ENCODE peak calls at places on chromosomes 11 and 22, in ten cellular contexts. E, Y, B, F, L, O, C, M, I and X are unnamed samples.

GRCh38 chr22:26259510-26259909 is 90.2 kb downstream of the SEZ6L start:
- DNase-seq in E (no peak), L (peak), M (no peak), I (peak), B (peak), F (no peak), C (no peak), O (peak), Y (no peak), X (peak)

GRCh38 chr22:30705710-30706651 is 11.3 kb downstream of the OSBP2 start:
- DNase-seq in F (no peak), M (no peak), E (no peak), B (no peak), Y (peak), L (peak), I (no peak), C (no peak), O (no peak), X (peak)

GRCh38 chr11:31246451-31247165 is 122.9 kb downstream of the DCDC1 start:
- DNase-seq in B (no peak), O (no peak), F (no peak), C (no peak), Y (no peak), M (no peak), L (peak), E (peak), I (no peak), X (peak)

GRCh38 chr11:74719011-74719410 is 12.2 kb downstream of the CHRDL2 start:
- DNase-seq in M (no peak), Y (no peak), E (no peak), F (no peak), C (no peak), O (no peak), L (no peak), I (no peak), B (no peak), X (no peak)

GRCh38 chr11:32137263-32137662 is 46.4 kb downstream of the RCN1 start:
- DNase-seq in O (peak), B (no peak), M (no peak), L (peak), E (no peak), Y (peak), I (no peak), F (no peak), C (no peak), X (peak)

GRCh38 chr22:50276143-50276542 is 6.0 kb upstream of the MAPK11 start:
- DNase-seq in C (peak), Y (no peak), B (no peak), M (peak), O (no peak), E (no peak), L (peak), I (no peak), F (peak), X (no peak)

GRCh38 chr11:14417186-14417585 is 58.2 kb upstream of the RRAS2 start:
- DNase-seq in F (no peak), C (no peak), O (no peak), B (no peak), I (no peak), M (no peak), Y (no peak), L (peak), E (no peak), X (no peak)

GRCh38 chr11:118921121-118921928 is 4.4 kb downstream of the BCL9L start:
- DNase-seq in B (no peak), I (no peak), M (peak), C (peak), E (peak), Y (no peak), O (peak), L (peak), F (no peak), X (peak)

GRCh38 chr11:76832365-76832764 is 28.4 kb upstream of the ACER3 start:
- DNase-seq in F (no peak), M (no peak), B (no peak), O (no peak), L (no peak), I (no peak), E (no peak), Y (no peak), C (no peak), X (no peak)

GRCh38 chr11:76233936-76234703 is 27.8 kb upstream of the WNT11 start:
- DNase-seq in L (peak), O (no peak), Y (no peak), I (peak), F (no peak), B (peak), C (peak), E (peak), M (peak), X (peak)

GRCh38 chr22:26894766-26895485 is 237.5 kb downstream of the MIAT start:
- DNase-seq in F (no peak), L (peak), Y (peak), E (no peak), C (no peak), O (peak), B (peak), M (no peak), I (no peak), X (peak)

GRCh38 chr11:85295872-85296271 is 331.3 kb downstream of the DLG2 start:
- DNase-seq in F (no peak), B (no peak), O (no peak), L (no peak), Y (no peak), M (no peak), C (no peak), I (no peak), E (no peak), X (no peak)
- TF ChIP-seq CTCF in F (no peak), B (no peak), O (no peak), L (no peak), Y (no peak), M (no peak), C (no peak), I (no peak), E (no peak), X (no peak)

DNA sequence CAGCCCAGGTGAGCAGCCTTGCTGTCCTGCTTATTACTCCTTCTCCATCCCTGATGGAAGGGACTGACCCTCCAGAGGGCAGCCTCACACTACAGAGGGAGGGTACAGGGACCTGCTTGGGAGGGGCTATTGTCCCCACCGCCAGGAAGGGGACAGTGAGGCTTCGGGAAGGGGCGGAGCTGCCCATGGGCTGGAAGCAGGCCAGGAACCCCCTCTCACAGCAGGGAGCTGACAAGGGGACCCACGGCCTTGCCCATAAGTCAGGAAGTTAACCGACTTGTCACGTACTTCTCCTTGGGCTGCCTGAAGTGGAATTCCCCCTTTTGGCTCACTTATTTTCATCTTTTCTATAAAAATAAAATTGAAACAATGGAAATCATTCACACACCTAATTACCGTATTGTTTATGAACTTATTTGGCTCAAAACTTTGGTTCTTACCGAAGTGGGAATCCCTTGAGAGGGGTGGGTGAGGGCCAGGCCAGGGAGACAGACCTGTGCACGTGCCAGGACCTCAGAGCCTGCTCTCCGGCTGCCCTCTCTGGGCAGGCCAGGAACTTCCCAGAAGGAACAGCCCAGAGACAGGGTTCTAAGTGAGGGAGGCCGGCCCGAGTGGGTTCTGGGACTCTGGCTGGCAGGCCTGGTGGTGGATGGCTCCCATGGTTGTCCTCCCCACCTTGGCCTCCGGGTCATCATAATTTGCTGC is 5.8 kb downstream of the MGAT3 start:
- DNase-seq in L (no peak), E (no peak), O (no peak), F (no peak), I (peak), M (no peak), C (no peak), B (no peak), Y (no peak), X (no peak)
- TF ChIP-seq CTCF in L (no peak), E (no peak), O (no peak), F (no peak), I (peak), M (no peak), C (no peak), B (no peak), Y (no peak), X (no peak)

GRCh38 chr11:61290905-61291690 is 4.0 kb downstream of the VWCE start:
- DNase-seq in B (no peak), E (no peak), L (no peak), Y (no peak), I (no peak), M (no peak), F (no peak), O (no peak), C (no peak), X (no peak)
- TF ChIP-seq CTCF in B (no peak), E (no peak), L (no peak), Y (no peak), I (peak), M (no peak), F (no peak), O (no peak), C (no peak), X (no peak)

GRCh38 chr11:88484873-88485621 is 147.5 kb upstream of the CTSC start:
- DNase-seq in F (no peak), C (no peak), B (peak), I (peak), M (no peak), L (peak), Y (no peak), O (peak), E (no peak), X (peak)

GRCh38 chr11:88475991-88476418 is 138.5 kb upstream of the CTSC start:
- DNase-seq in O (no peak), E (no peak), L (peak), M (peak), B (no peak), I (no peak), Y (no peak), F (no peak), C (no peak), X (no peak)

GRCh38 chr11:88482871-88483301 is 145.3 kb upstream of the CTSC start:
- DNase-seq in Y (peak), B (no peak), O (peak), I (no peak), F (no peak), E (no peak), L (peak), M (no peak), C (no peak), X (no peak)

GRCh38 chr11:88478136-88478785 is 140.7 kb upstream of the CTSC start:
- DNase-seq in C (no peak), O (no peak), M (no peak), B (no peak), Y (no peak), I (no peak), L (no peak), F (no peak), E (no peak), X (no peak)

GRCh38 chr11:88480217-88480616 is 142.7 kb upstream of the CTSC start:
- DNase-seq in I (no peak), F (no peak), O (peak), M (no peak), E (no peak), B (peak), L (peak), C (peak), Y (peak), X (peak)
- TF ChIP-seq CTCF in I (no peak), F (no peak), O (no peak), M (no peak), E (no peak), B (no peak), L (no peak), C (no peak), Y (no peak), X (no peak)

GRCh38 chr11:19953909-19954308 is 206.4 kb downstream of the DBX1 start:
- DNase-seq in C (no peak), O (peak), Y (peak), B (no peak), E (no peak), F (no peak), L (peak), M (no peak), I (peak), X (peak)
- TF ChIP-seq CTCF in C (peak), O (no peak), Y (peak), B (peak), E (no peak), F (peak), L (peak), M (peak), I (peak), X (peak)

GRCh38 chr11:3990406-3990805 is 104.2 kb upstream of the RRM1 start:
- DNase-seq in O (no peak), I (no peak), B (no peak), M (no peak), Y (no peak), E (no peak), L (no peak), C (no peak), F (no peak), X (no peak)

GRCh38 chr11:3986301-3986700 is 108.3 kb upstream of the RRM1 start:
- DNase-seq in C (no peak), I (no peak), E (no peak), B (no peak), L (no peak), Y (no peak), F (no peak), M (no peak), O (no peak), X (no peak)

GRCh38 chr11:3992964-3993363 is 101.6 kb upstream of the RRM1 start:
- DNase-seq in L (no peak), F (no peak), C (no peak), B (no peak), M (no peak), Y (no peak), E (no peak), O (no peak), I (no peak), X (no peak)

GRCh38 chr11:3989891-3990290 is 104.7 kb upstream of the RRM1 start:
- DNase-seq in M (no peak), F (no peak), Y (no peak), L (no peak), E (no peak), C (no peak), B (no peak), O (no peak), I (no peak), X (no peak)

GRCh38 chr11:3989251-3989650 is 105.3 kb upstream of the RRM1 start:
- DNase-seq in B (no peak), O (no peak), E (no peak), L (no peak), I (no peak), C (peak), Y (no peak), M (peak), F (no peak), X (no peak)
- TF ChIP-seq CTCF in B (no peak), O (no peak), E (no peak), L (no peak), I (no peak), C (no peak), Y (no peak), M (no peak), F (no peak), X (no peak)

GRCh38 chr11:126111458-126112116 is 48.9 kb upstream of the CDON start:
- DNase-seq in L (no peak), C (no peak), E (no peak), F (no peak), I (no peak), O (no peak), B (no peak), Y (no peak), M (peak), X (no peak)
- TF ChIP-seq CTCF in L (no peak), C (no peak), E (no peak), F (no peak), I (no peak), O (no peak), B (no peak), Y (no peak), M (no peak), X (no peak)

GRCh38 chr11:47270331-47271271 is 668 bp downstream of the MADD start:
- DNase-seq in F (no peak), E (no peak), Y (no peak), L (peak), C (no peak), M (peak), O (peak), B (no peak), I (peak), X (peak)

GRCh38 chr11:47269002-47269828 is 718 bp upstream of the MADD start:
- DNase-seq in E (peak), I (peak), Y (peak), F (peak), C (peak), B (peak), L (peak), O (peak), M (peak), X (peak)

GRCh38 chr11:47271328-47271727 is 1.4 kb downstream of the MADD start:
- DNase-seq in M (no peak), F (no peak), L (no peak), E (no peak), B (no peak), Y (no peak), I (no peak), O (no peak), C (no peak), X (no peak)

GRCh38 chr11:47268448-47269001 is 1.4 kb upstream of the MADD start:
- DNase-seq in I (no peak), F (no peak), B (no peak), C (no peak), M (no peak), E (no peak), O (no peak), L (no peak), Y (no peak), X (no peak)

DNA sequence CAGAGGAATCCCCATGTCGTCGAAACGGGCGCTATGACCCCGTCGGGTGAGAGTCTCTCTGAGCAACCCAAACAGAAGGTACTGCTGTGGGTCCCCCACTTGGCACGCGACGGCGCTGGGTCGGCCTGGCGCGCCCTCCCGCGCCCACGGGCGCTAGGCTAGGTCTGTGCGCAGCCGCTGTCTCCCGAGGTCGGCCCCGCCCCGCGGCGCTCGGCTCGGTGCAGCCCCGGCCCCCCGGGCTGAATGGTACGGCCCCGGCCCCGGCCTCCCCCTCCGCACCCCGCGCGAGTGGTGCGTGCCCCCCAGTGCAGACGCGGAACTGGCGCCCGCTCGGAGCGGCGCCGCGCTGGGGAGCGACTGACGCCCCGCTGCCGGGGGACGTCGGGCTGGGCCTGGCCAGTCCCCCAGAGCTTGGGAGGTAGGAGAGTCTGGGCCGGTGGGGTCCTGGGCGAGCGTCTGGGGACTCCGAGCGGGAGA is at the start of gene MADD:
- DNase-seq in C (peak), Y (no peak), L (peak), M (peak), I (peak), B (peak), F (peak), E (peak), O (peak), X (peak)
- TF ChIP-seq CTCF in C (peak), Y (no peak), L (no peak), M (no peak), I (peak), B (no peak), F (no peak), E (no peak), O (no peak), X (no peak)